ENCODE peak calls at places on chromosomes 12 and 14, in four cellular contexts. Y, G, Q and O are unnamed samples.

GRCh38 chr14:32702571-32702970 is 236.1 kb upstream of the NPAS3 start:
- DNase-seq in Y (no peak), G (peak; percentile 17), Q (no peak), O (peak; percentile 36)

GRCh38 chr14:102249041-102249440 is 55.9 kb downstream of the MOK start:
- DNase-seq in Y (peak; percentile 24), G (no peak), Q (no peak), O (no peak)

GRCh38 chr12:58489394-58489793 is 430.9 kb downstream of the LRIG3 start:
- DNase-seq in Y (no peak), G (no peak), Q (no peak), O (no peak)

GRCh38 chr14:23438130-23438893 is 2.9 kb upstream of the MYH7 start:
- DNase-seq in Y (no peak), G (no peak), Q (peak; percentile 15), O (no peak)

GRCh38 chr12:57726151-57726883 is 12.2 kb downstream of the AGAP2 start:
- DNase-seq in Y (peak; percentile 83), G (peak; percentile 27), Q (peak; percentile 60), O (peak; percentile 89)

GRCh38 chr14:91996951-91997371 is 42.9 kb downstream of the TRIP11 start:
- DNase-seq in Y (peak; percentile 88), G (no peak), Q (no peak), O (no peak)

GRCh38 chr12:79186506-79186905 is 321.9 kb downstream of the SYT1 start:
- DNase-seq in Y (no peak), G (no peak), Q (no peak), O (no peak)

GRCh38 chr14:104970231-104971068 is 7.7 kb downstream of the AHNAK2 start:
- DNase-seq in Y (peak; percentile 84), G (no peak), Q (no peak), O (peak; percentile 76)

GRCh38 chr12:1644523-1645438 is 15.8 kb downstream of the WNT5B start:
- DNase-seq in Y (peak; percentile 89), G (no peak), Q (no peak), O (peak; percentile 65)